ENCODE peak calls at places on chromosomes 11 and 22, in four cellular contexts. One of them, this sample, is unnamed.

GRCh38 chr11:12118940-12119339 is 8.6 kb downstream of the MICAL2 start:
- DNase-seq in CD8-positive, alpha-beta T cell: no peak
- DNase-seq in stomach: no peak
- DNase-seq in MM.1S: no peak
- DNase-seq in this sample: no peak

GRCh38 chr22:37273126-37273845 is 9.0 kb upstream of the CYTH4 start:
- DNase-seq in MM.1S: no peak
- DNase-seq in stomach: no peak
- DNase-seq in CD8-positive, alpha-beta T cell: no peak
- DNase-seq in this sample: no peak

GRCh38 chr11:78063440-78064181 is at the start of gene THRSP:
- DNase-seq in CD8-positive, alpha-beta T cell: no peak
- DNase-seq in stomach: no peak
- DNase-seq in MM.1S: no peak
- DNase-seq in this sample: no peak

GRCh38 chr11:134579709-134580634 is 167.9 kb upstream of the B3GAT1 start:
- DNase-seq in MM.1S: no peak
- DNase-seq in CD8-positive, alpha-beta T cell: no peak
- DNase-seq in stomach: peak; percentile 38
- DNase-seq in this sample: no peak

GRCh38 chr11:9207229-9207628 is 57.9 kb downstream of the DENND5A start:
- DNase-seq in stomach: no peak
- DNase-seq in CD8-positive, alpha-beta T cell: no peak
- DNase-seq in MM.1S: no peak
- DNase-seq in this sample: no peak

GRCh38 chr11:11140510-11140909 is 212.5 kb downstream of the CSNK2A3 start:
- DNase-seq in MM.1S: no peak
- DNase-seq in CD8-positive, alpha-beta T cell: no peak
- DNase-seq in stomach: no peak
- DNase-seq in this sample: no peak

GRCh38 chr11:115916596-115916995 is 412.4 kb upstream of the CADM1 start:
- DNase-seq in MM.1S: no peak
- DNase-seq in stomach: no peak
- DNase-seq in CD8-positive, alpha-beta T cell: no peak
- DNase-seq in this sample: no peak

GRCh38 chr11:73388241-73389133 is 12.3 kb downstream of the RELT start:
- DNase-seq in MM.1S: no peak
- DNase-seq in stomach: peak; percentile 34
- DNase-seq in CD8-positive, alpha-beta T cell: no peak
- DNase-seq in this sample: no peak

GRCh38 chr11:112369916-112370315 is 109.3 kb upstream of the PLET1 start:
- DNase-seq in MM.1S: no peak
- DNase-seq in stomach: no peak
- DNase-seq in CD8-positive, alpha-beta T cell: no peak
- DNase-seq in this sample: no peak

GRCh38 chr22:27790396-27791216 is 10.9 kb downstream of the MN1 start:
- DNase-seq in CD8-positive, alpha-beta T cell: no peak
- DNase-seq in stomach: no peak
- DNase-seq in MM.1S: no peak
- DNase-seq in this sample: no peak

GRCh38 chr22:34395370-34395769 is 475.1 kb upstream of the LARGE1 start:
- DNase-seq in stomach: no peak
- DNase-seq in CD8-positive, alpha-beta T cell: no peak
- DNase-seq in MM.1S: no peak
- DNase-seq in this sample: no peak

GRCh38 chr11:69075421-69076128 is 26.8 kb downstream of the TPCN2 start:
- DNase-seq in stomach: peak; percentile 55
- DNase-seq in CD8-positive, alpha-beta T cell: no peak
- DNase-seq in MM.1S: no peak
- DNase-seq in this sample: peak; percentile 94

GRCh38 chr11:65432686-65433582 is 10.3 kb downstream of the NEAT1 start:
- DNase-seq in stomach: no peak
- DNase-seq in MM.1S: peak; percentile 37
- DNase-seq in CD8-positive, alpha-beta T cell: no peak
- DNase-seq in this sample: no peak

GRCh38 chr22:49081261-49081666 is 746.4 kb downstream of the BRD1 start:
- DNase-seq in CD8-positive, alpha-beta T cell: no peak
- DNase-seq in MM.1S: no peak
- DNase-seq in stomach: no peak
- DNase-seq in this sample: no peak

GRCh38 chr11:100515087-100515486 is 172.0 kb upstream of the ARHGAP42 start:
- DNase-seq in MM.1S: no peak
- DNase-seq in stomach: no peak
- DNase-seq in CD8-positive, alpha-beta T cell: no peak
- DNase-seq in this sample: no peak

GRCh38 chr11:127524618-127525017 is 524.0 kb upstream of the KIRREL3 start:
- DNase-seq in stomach: no peak
- DNase-seq in MM.1S: no peak
- DNase-seq in CD8-positive, alpha-beta T cell: no peak
- DNase-seq in this sample: no peak

GRCh38 chr11:83070878-83071640 is 638 bp downstream of the RAB30 start:
- DNase-seq in stomach: no peak
- DNase-seq in CD8-positive, alpha-beta T cell: peak; percentile 18
- DNase-seq in MM.1S: no peak
- DNase-seq in this sample: no peak

GRCh38 chr11:14500181-14500651 is 605 bp upstream of the COPB1 start:
- DNase-seq in MM.1S: peak; percentile 75
- DNase-seq in CD8-positive, alpha-beta T cell: peak; percentile 44
- DNase-seq in stomach: peak; percentile 58
- DNase-seq in this sample: no peak

GRCh38 chr11:13772223-13773046 is 104.0 kb downstream of the FAR1 start:
- DNase-seq in MM.1S: peak; percentile 80
- DNase-seq in stomach: no peak
- DNase-seq in CD8-positive, alpha-beta T cell: peak; percentile 41
- DNase-seq in this sample: no peak

GRCh38 chr22:37487129-37487528 is 945 bp upstream of the MFNG start:
- DNase-seq in MM.1S: no peak
- DNase-seq in stomach: no peak
- DNase-seq in CD8-positive, alpha-beta T cell: no peak
- DNase-seq in this sample: no peak

GRCh38 chr11:122082203-122082602 is 33.8 kb downstream of the BLID start:
- DNase-seq in MM.1S: no peak
- DNase-seq in CD8-positive, alpha-beta T cell: no peak
- DNase-seq in stomach: no peak
- DNase-seq in this sample: no peak

GRCh38 chr22:23504522-23504921 is 75.6 kb downstream of the IGLL1 start:
- DNase-seq in CD8-positive, alpha-beta T cell: no peak
- DNase-seq in MM.1S: no peak
- DNase-seq in stomach: no peak
- DNase-seq in this sample: no peak

GRCh38 chr11:113894421-113894996 is 10.1 kb upstream of the HTR3B start:
- DNase-seq in CD8-positive, alpha-beta T cell: no peak
- DNase-seq in stomach: no peak
- DNase-seq in MM.1S: peak; percentile 50
- DNase-seq in this sample: peak; percentile 28

GRCh38 chr22:38733329-38734202 is 22.2 kb downstream of the SUN2 start:
- DNase-seq in CD8-positive, alpha-beta T cell: peak; percentile 72
- DNase-seq in MM.1S: peak; percentile 19
- DNase-seq in stomach: peak; percentile 77
- DNase-seq in this sample: no peak

GRCh38 chr11:111378773-111379499 is at the start of gene POU2AF1:
- DNase-seq in stomach: no peak
- DNase-seq in CD8-positive, alpha-beta T cell: peak; percentile 68
- DNase-seq in MM.1S: peak; percentile 90
- DNase-seq in this sample: no peak

GRCh38 chr11:33658195-33658900 is 42.3 kb downstream of the C11orf91 start:
- DNase-seq in CD8-positive, alpha-beta T cell: no peak
- DNase-seq in stomach: no peak
- DNase-seq in MM.1S: no peak
- DNase-seq in this sample: no peak

GRCh38 chr11:103433976-103434375 is 324.8 kb downstream of the DYNC2H1 start:
- DNase-seq in CD8-positive, alpha-beta T cell: no peak
- DNase-seq in stomach: no peak
- DNase-seq in MM.1S: no peak
- DNase-seq in this sample: no peak

GRCh38 chr22:39627865-39628562 is 57.5 kb downstream of the CACNA1I start:
- DNase-seq in CD8-positive, alpha-beta T cell: no peak
- DNase-seq in stomach: no peak
- DNase-seq in MM.1S: no peak
- DNase-seq in this sample: no peak

GRCh38 chr22:42171417-42171816 is 40.8 kb upstream of the CYP2D6 start:
- DNase-seq in stomach: no peak
- DNase-seq in CD8-positive, alpha-beta T cell: no peak
- DNase-seq in MM.1S: no peak
- DNase-seq in this sample: no peak

GRCh38 chr11:21552910-21553309 is 640.0 kb upstream of the ANO5 start:
- DNase-seq in MM.1S: no peak
- DNase-seq in CD8-positive, alpha-beta T cell: no peak
- DNase-seq in stomach: no peak
- DNase-seq in this sample: no peak

GRCh38 chr22:25564979-25565677 is 653 bp downstream of the GRK3 start:
- DNase-seq in stomach: no peak
- DNase-seq in CD8-positive, alpha-beta T cell: peak; percentile 4
- DNase-seq in MM.1S: no peak
- DNase-seq in this sample: no peak

GRCh38 chr22:37459211-37459610 is 27.0 kb downstream of the MFNG start:
- DNase-seq in CD8-positive, alpha-beta T cell: no peak
- DNase-seq in MM.1S: no peak
- DNase-seq in stomach: peak; percentile 42
- DNase-seq in this sample: no peak

GRCh38 chr11:133115099-133115498 is 417.2 kb downstream of the OPCML start:
- DNase-seq in stomach: peak; percentile 74
- DNase-seq in CD8-positive, alpha-beta T cell: no peak
- DNase-seq in MM.1S: no peak
- DNase-seq in this sample: no peak

GRCh38 chr11:63573881-63574855 is 11.0 kb upstream of the PLAAT2 start:
- DNase-seq in MM.1S: peak; percentile 80
- DNase-seq in CD8-positive, alpha-beta T cell: peak; percentile 29
- DNase-seq in stomach: peak; percentile 70
- DNase-seq in this sample: no peak

GRCh38 chr11:75059299-75059698 is 37.4 kb downstream of the OR2AT4 start:
- DNase-seq in MM.1S: no peak
- DNase-seq in stomach: no peak
- DNase-seq in CD8-positive, alpha-beta T cell: no peak
- DNase-seq in this sample: no peak

GRCh38 chr22:43893266-43893665 is 1.5 kb upstream of the PNPLA5 start:
- DNase-seq in CD8-positive, alpha-beta T cell: no peak
- DNase-seq in MM.1S: no peak
- DNase-seq in stomach: no peak
- DNase-seq in this sample: no peak

GRCh38 chr11:68691402-68691784 is 7.0 kb downstream of the GAL start:
- DNase-seq in stomach: no peak
- DNase-seq in CD8-positive, alpha-beta T cell: no peak
- DNase-seq in MM.1S: no peak
- DNase-seq in this sample: no peak

GRCh38 chr22:47335460-47335859 is 573.0 kb downstream of the TBC1D22A start:
- DNase-seq in CD8-positive, alpha-beta T cell: no peak
- DNase-seq in MM.1S: no peak
- DNase-seq in stomach: no peak
- DNase-seq in this sample: no peak

GRCh38 chr11:31233425-31233824 is 136.1 kb downstream of the DCDC1 start:
- DNase-seq in CD8-positive, alpha-beta T cell: no peak
- DNase-seq in stomach: no peak
- DNase-seq in MM.1S: no peak
- DNase-seq in this sample: no peak

GRCh38 chr11:31237819-31238771 is 131.4 kb downstream of the DCDC1 start:
- DNase-seq in stomach: no peak
- DNase-seq in CD8-positive, alpha-beta T cell: no peak
- DNase-seq in MM.1S: no peak
- DNase-seq in this sample: no peak

GRCh38 chr11:31240340-31240904 is 129.1 kb downstream of the DCDC1 start:
- DNase-seq in MM.1S: peak; percentile 40
- DNase-seq in stomach: no peak
- DNase-seq in CD8-positive, alpha-beta T cell: peak; percentile 4
- DNase-seq in this sample: no peak

DNA sequence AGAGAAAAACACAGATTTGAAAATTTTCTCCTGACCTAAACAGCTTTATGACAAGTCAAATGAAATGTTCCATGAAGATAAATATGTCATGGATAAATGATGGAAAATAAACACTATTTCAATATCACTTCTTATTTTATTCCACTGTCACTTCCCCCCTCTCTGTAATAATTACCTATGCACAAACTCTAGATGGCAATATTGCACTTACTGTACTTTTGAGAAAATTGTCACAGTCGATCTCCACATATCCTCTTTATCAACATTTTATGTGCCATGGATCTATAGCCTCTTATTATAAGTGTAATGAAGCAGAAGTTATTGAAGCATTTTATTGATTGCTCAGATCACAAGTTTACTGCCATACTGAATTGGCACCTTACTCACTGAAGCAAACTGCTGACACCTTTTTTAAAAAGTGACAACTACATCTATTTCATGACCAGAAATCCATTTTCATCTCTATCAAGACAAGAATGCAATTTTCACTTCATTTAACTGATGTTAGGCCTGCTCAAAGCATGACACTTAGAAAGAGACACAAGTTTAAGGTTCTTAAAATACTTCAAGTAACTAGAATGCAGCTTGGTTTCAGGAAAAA is 133.4 kb downstream of the DCDC1 start:
- DNase-seq in stomach: no peak
- DNase-seq in MM.1S: peak; percentile 40
- DNase-seq in CD8-positive, alpha-beta T cell: no peak
- DNase-seq in this sample: no peak
- TF ChIP-seq CTCF in stomach: no peak
- TF ChIP-seq CTCF in MM.1S: peak; percentile 58
- TF ChIP-seq CTCF in CD8-positive, alpha-beta T cell: peak; percentile 27
- TF ChIP-seq CTCF in this sample: no peak

GRCh38 chr22:50540352-50540751 is 5.3 kb upstream of the KLHDC7B start:
- DNase-seq in stomach: no peak
- DNase-seq in MM.1S: no peak
- DNase-seq in CD8-positive, alpha-beta T cell: no peak
- DNase-seq in this sample: no peak
- H3K27ac ChIP-seq in stomach: peak overlapping the region; percentile 92
- H3K27ac ChIP-seq in MM.1S: peak overlapping the region; percentile 97
- H3K27ac ChIP-seq in CD8-positive, alpha-beta T cell: peak overlapping the region; percentile 95
- H3K27ac ChIP-seq in this sample: peak overlapping the region; percentile 76

GRCh38 chr11:60321051-60321450 is 6.0 kb upstream of the MS4A6E start:
- DNase-seq in stomach: no peak
- DNase-seq in MM.1S: no peak
- DNase-seq in CD8-positive, alpha-beta T cell: no peak
- DNase-seq in this sample: no peak
- H3K9me3 ChIP-seq in stomach: peaks cover 36% of the 10 kb centered on the region
- H3K9me3 ChIP-seq in MM.1S: no peaks in the 10 kb centered on the region
- H3K9me3 ChIP-seq in CD8-positive, alpha-beta T cell: no peaks in the 10 kb centered on the region
- H3K9me3 ChIP-seq in this sample: peaks cover 10% of the 10 kb centered on the region

GRCh38 chr22:19799322-19800190 is 39.0 kb downstream of the TBX1 start:
- DNase-seq in stomach: no peak
- DNase-seq in MM.1S: no peak
- DNase-seq in CD8-positive, alpha-beta T cell: no peak
- DNase-seq in this sample: peak; percentile 36
- TF ChIP-seq CTCF in stomach: no peak
- TF ChIP-seq CTCF in MM.1S: no peak
- TF ChIP-seq CTCF in CD8-positive, alpha-beta T cell: no peak
- TF ChIP-seq CTCF in this sample: no peak

This sample was measured in ascending aorta.